ENCODE peak calls at places on chromosomes 13 and 19, in six cellular contexts. One of them, this sample, is unnamed.

GRCh38 chr19:58557253-58558065 is 952 bp downstream of the UBE2M start:
- DNase-seq in PC-3: no peak
- DNase-seq in GM23338: no peak
- DNase-seq in IMR-90: no peak
- DNase-seq in neuronal stem cell: no peak
- DNase-seq in osteoblast: peak
- DNase-seq in this sample: peak

GRCh38 chr19:44260695-44261446 is 1.2 kb downstream of the ZNF233 start:
- DNase-seq in PC-3: no peak
- DNase-seq in osteoblast: no peak
- DNase-seq in IMR-90: no peak
- DNase-seq in GM23338: no peak
- DNase-seq in neuronal stem cell: no peak
- DNase-seq in this sample: no peak

GRCh38 chr13:25977671-25978070 is 74.1 kb downstream of the SHISA2 start:
- DNase-seq in GM23338: peak
- DNase-seq in IMR-90: no peak
- DNase-seq in PC-3: no peak
- DNase-seq in neuronal stem cell: no peak
- DNase-seq in osteoblast: no peak
- DNase-seq in this sample: no peak

GRCh38 chr13:95918860-95919259 is 134.3 kb downstream of the UGGT2 start:
- DNase-seq in GM23338: no peak
- DNase-seq in neuronal stem cell: no peak
- DNase-seq in PC-3: no peak
- DNase-seq in osteoblast: no peak
- DNase-seq in IMR-90: no peak
- DNase-seq in this sample: no peak

GRCh38 chr13:33761744-33762143 is 56.2 kb upstream of the RFC3 start:
- DNase-seq in osteoblast: peak
- DNase-seq in GM23338: peak
- DNase-seq in neuronal stem cell: no peak
- DNase-seq in IMR-90: no peak
- DNase-seq in PC-3: peak
- DNase-seq in this sample: no peak

GRCh38 chr13:27405521-27406134 is 18.8 kb upstream of the GTF3A start:
- DNase-seq in PC-3: peak
- DNase-seq in IMR-90: no peak
- DNase-seq in GM23338: no peak
- DNase-seq in neuronal stem cell: no peak
- DNase-seq in osteoblast: no peak
- DNase-seq in this sample: no peak

GRCh38 chr19:31226536-31226935 is 122.7 kb downstream of the TSHZ3 start:
- DNase-seq in IMR-90: no peak
- DNase-seq in osteoblast: no peak
- DNase-seq in neuronal stem cell: no peak
- DNase-seq in GM23338: no peak
- DNase-seq in PC-3: no peak
- DNase-seq in this sample: no peak

GRCh38 chr19:16951529-16951928 is 62.7 kb downstream of the F2RL3 start:
- DNase-seq in GM23338: no peak
- DNase-seq in osteoblast: peak
- DNase-seq in neuronal stem cell: no peak
- DNase-seq in IMR-90: peak
- DNase-seq in PC-3: peak
- DNase-seq in this sample: no peak

GRCh38 chr19:6259312-6259861 is 20.4 kb downstream of the MLLT1 start:
- DNase-seq in osteoblast: peak
- DNase-seq in IMR-90: peak
- DNase-seq in neuronal stem cell: no peak
- DNase-seq in GM23338: no peak
- DNase-seq in PC-3: no peak
- DNase-seq in this sample: no peak

GRCh38 chr13:46663216-46663615 is 110.2 kb downstream of the LRCH1 start:
- DNase-seq in osteoblast: no peak
- DNase-seq in neuronal stem cell: no peak
- DNase-seq in IMR-90: no peak
- DNase-seq in PC-3: no peak
- DNase-seq in GM23338: peak
- DNase-seq in this sample: no peak

GRCh38 chr19:51366999-51367564 is 894 bp upstream of the ETFB start:
- DNase-seq in IMR-90: no peak
- DNase-seq in osteoblast: peak
- DNase-seq in PC-3: no peak
- DNase-seq in GM23338: no peak
- DNase-seq in neuronal stem cell: no peak
- DNase-seq in this sample: peak

GRCh38 chr19:10206226-10206873 is 11.6 kb upstream of the DNMT1 start:
- DNase-seq in PC-3: peak
- DNase-seq in osteoblast: peak
- DNase-seq in GM23338: no peak
- DNase-seq in IMR-90: peak
- DNase-seq in neuronal stem cell: no peak
- DNase-seq in this sample: peak

GRCh38 chr13:37956536-37956935 is 87.0 kb upstream of the TRPC4 start:
- DNase-seq in osteoblast: no peak
- DNase-seq in neuronal stem cell: no peak
- DNase-seq in IMR-90: no peak
- DNase-seq in PC-3: peak
- DNase-seq in GM23338: no peak
- DNase-seq in this sample: no peak

GRCh38 chr19:29812080-29812880 is 489 bp downstream of the CCNE1 start:
- DNase-seq in PC-3: no peak
- DNase-seq in neuronal stem cell: peak
- DNase-seq in GM23338: peak
- DNase-seq in IMR-90: no peak
- DNase-seq in osteoblast: peak
- DNase-seq in this sample: peak

GRCh38 chr19:29809795-29810503 is 1.8 kb upstream of the CCNE1 start:
- DNase-seq in neuronal stem cell: no peak
- DNase-seq in PC-3: no peak
- DNase-seq in osteoblast: no peak
- DNase-seq in GM23338: no peak
- DNase-seq in IMR-90: no peak
- DNase-seq in this sample: no peak

GRCh38 chr19:29812881-29813275 is 1.1 kb downstream of the CCNE1 start:
- DNase-seq in neuronal stem cell: no peak
- DNase-seq in PC-3: no peak
- DNase-seq in osteoblast: no peak
- DNase-seq in IMR-90: no peak
- DNase-seq in GM23338: no peak
- DNase-seq in this sample: no peak

GRCh38 chr19:29811125-29812079 is at the start of gene CCNE1:
- DNase-seq in neuronal stem cell: peak
- DNase-seq in osteoblast: peak
- DNase-seq in PC-3: peak
- DNase-seq in GM23338: peak
- DNase-seq in IMR-90: peak
- DNase-seq in this sample: peak

GRCh38 chr19:29810504-29810871 is 1.3 kb upstream of the CCNE1 start:
- DNase-seq in IMR-90: peak
- DNase-seq in osteoblast: no peak
- DNase-seq in PC-3: peak
- DNase-seq in neuronal stem cell: no peak
- DNase-seq in GM23338: no peak
- DNase-seq in this sample: peak
- H2AFZ ChIP-seq in IMR-90: no peak
- H2AFZ ChIP-seq in osteoblast: no peak
- H2AFZ ChIP-seq in PC-3: no peak
- H2AFZ ChIP-seq in neuronal stem cell: peak
- H2AFZ ChIP-seq in GM23338: no peak
- H2AFZ ChIP-seq in this sample: no peak

GRCh38 chr19:35715981-35716734 is 1.6 kb upstream of the KMT2B start:
- DNase-seq in osteoblast: peak
- DNase-seq in IMR-90: peak
- DNase-seq in PC-3: peak
- DNase-seq in neuronal stem cell: no peak
- DNase-seq in GM23338: peak
- DNase-seq in this sample: peak

GRCh38 chr19:35714601-35715354 is 3.0 kb upstream of the KMT2B start:
- DNase-seq in PC-3: no peak
- DNase-seq in neuronal stem cell: no peak
- DNase-seq in osteoblast: peak
- DNase-seq in IMR-90: no peak
- DNase-seq in GM23338: peak
- DNase-seq in this sample: no peak

GRCh38 chr19:35713904-35714440 is 3.8 kb upstream of the KMT2B start:
- DNase-seq in IMR-90: no peak
- DNase-seq in neuronal stem cell: no peak
- DNase-seq in osteoblast: peak
- DNase-seq in GM23338: no peak
- DNase-seq in PC-3: no peak
- DNase-seq in this sample: no peak

GRCh38 chr19:35716735-35716984 is 1.1 kb upstream of the KMT2B start:
- DNase-seq in neuronal stem cell: no peak
- DNase-seq in IMR-90: no peak
- DNase-seq in osteoblast: no peak
- DNase-seq in PC-3: no peak
- DNase-seq in GM23338: no peak
- DNase-seq in this sample: no peak

GRCh38 chr19:35715355-35715809 is 2.4 kb upstream of the KMT2B start:
- DNase-seq in PC-3: no peak
- DNase-seq in IMR-90: no peak
- DNase-seq in GM23338: no peak
- DNase-seq in osteoblast: peak
- DNase-seq in neuronal stem cell: no peak
- DNase-seq in this sample: no peak
- H3K4me3 ChIP-seq in PC-3: peak
- H3K4me3 ChIP-seq in IMR-90: no peak
- H3K4me3 ChIP-seq in GM23338: peak
- H3K4me3 ChIP-seq in osteoblast: no peak
- H3K4me3 ChIP-seq in neuronal stem cell: peak
- H3K4me3 ChIP-seq in this sample: peak

GRCh38 chr13:110044521-110045200 is 258.3 kb upstream of the IRS2 start:
- DNase-seq in osteoblast: no peak
- DNase-seq in neuronal stem cell: no peak
- DNase-seq in PC-3: no peak
- DNase-seq in IMR-90: peak
- DNase-seq in GM23338: peak
- DNase-seq in this sample: no peak
- H2AFZ ChIP-seq in osteoblast: peak
- H2AFZ ChIP-seq in neuronal stem cell: no peak
- H2AFZ ChIP-seq in PC-3: no peak
- H2AFZ ChIP-seq in IMR-90: peak
- H2AFZ ChIP-seq in GM23338: peak
- H2AFZ ChIP-seq in this sample: no peak

DNA sequence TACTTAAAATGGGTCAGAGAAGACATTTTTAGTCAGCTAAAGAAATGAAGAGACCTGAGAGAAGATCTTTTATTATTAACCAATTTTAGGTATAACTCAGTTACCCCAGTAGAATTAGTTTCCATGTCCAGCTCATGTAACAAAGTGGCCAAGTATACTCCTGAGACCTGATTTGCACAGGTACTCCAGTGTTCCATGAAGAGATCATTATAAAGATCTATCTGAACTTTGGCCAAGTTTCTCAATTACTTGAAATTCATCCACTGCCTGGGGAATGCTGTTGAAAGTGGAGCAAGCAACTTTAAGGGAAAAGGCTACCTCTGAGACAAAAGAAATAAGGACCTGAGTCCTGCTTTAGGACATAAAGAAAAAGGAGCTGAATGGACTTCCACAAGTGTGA is 47.0 kb downstream of the EDNRB start:
- DNase-seq in GM23338: no peak
- DNase-seq in PC-3: no peak
- DNase-seq in osteoblast: no peak
- DNase-seq in neuronal stem cell: no peak
- DNase-seq in IMR-90: no peak
- DNase-seq in this sample: no peak
- H3K4me3 ChIP-seq in GM23338: no peak
- H3K4me3 ChIP-seq in PC-3: no peak
- H3K4me3 ChIP-seq in osteoblast: no peak
- H3K4me3 ChIP-seq in neuronal stem cell: no peak
- H3K4me3 ChIP-seq in IMR-90: no peak
- H3K4me3 ChIP-seq in this sample: no peak

GRCh38 chr19:8342684-8343482 is at the start of gene KANK3:
- DNase-seq in PC-3: peak
- DNase-seq in GM23338: peak
- DNase-seq in osteoblast: peak
- DNase-seq in IMR-90: peak
- DNase-seq in neuronal stem cell: peak
- DNase-seq in this sample: peak
- H2AFZ ChIP-seq in PC-3: peak
- H2AFZ ChIP-seq in GM23338: peak
- H2AFZ ChIP-seq in osteoblast: no peak
- H2AFZ ChIP-seq in IMR-90: peak
- H2AFZ ChIP-seq in neuronal stem cell: peak
- H2AFZ ChIP-seq in this sample: peak